ENCODE peak calls at places on chromosomes 11 and 22, in six cellular contexts. W, R, P, N, H and I are unnamed samples.

GRCh38 chr22:24423519-24424000 is 3.8 kb upstream of the ADORA2A start:
- DNase-seq in W (peak; percentile 30), R (peak; percentile 66), P (peak; percentile 9), N (peak; percentile 85), H (peak; percentile 95), I (peak; percentile 82)

GRCh38 chr11:61959026-61959608 is 8.3 kb downstream of the FTH1 start:
- DNase-seq in W (no peak), R (no peak), P (no peak), N (no peak), H (no peak), I (no peak)

GRCh38 chr11:47991266-47991830 is 11.0 kb downstream of the PTPRJ start:
- DNase-seq in W (no peak), R (peak; percentile 28), P (peak; percentile 57), N (no peak), H (no peak), I (no peak)

GRCh38 chr11:66676931-66677598 is 622 bp downstream of the RBM4B start:
- DNase-seq in W (no peak), R (no peak), P (no peak), N (no peak), H (no peak), I (no peak)

GRCh38 chr11:69173925-69174591 is 18.3 kb downstream of the SMIM38 start:
- DNase-seq in W (peak; percentile 47), R (no peak), P (no peak), N (no peak), H (no peak), I (no peak)

GRCh38 chr22:44639891-44640617 is 62.0 kb upstream of the PRR5 start:
- DNase-seq in W (no peak), R (peak; percentile 47), P (no peak), N (no peak), H (no peak), I (no peak)

GRCh38 chr22:50613291-50613981 is 12.8 kb downstream of the MAPK8IP2 start:
- DNase-seq in W (no peak), R (no peak), P (no peak), N (no peak), H (no peak), I (no peak)

GRCh38 chr11:129951201-129951882 is 51.3 kb downstream of the PRDM10 start:
- DNase-seq in W (no peak), R (no peak), P (peak; percentile 9), N (no peak), H (no peak), I (no peak)

GRCh38 chr22:46963672-46964545 is 201.5 kb downstream of the TBC1D22A start:
- DNase-seq in W (no peak), R (no peak), P (peak; percentile 68), N (no peak), H (peak; percentile 40), I (no peak)

GRCh38 chr11:133821776-133822175 is 23.5 kb downstream of the SPATA19 start:
- DNase-seq in W (peak; percentile 36), R (no peak), P (peak; percentile 7), N (peak; percentile 38), H (no peak), I (peak; percentile 75)

GRCh38 chr22:47624277-47625012 is 862.0 kb downstream of the TBC1D22A start:
- DNase-seq in W (no peak), R (no peak), P (no peak), N (no peak), H (no peak), I (no peak)

GRCh38 chr11:80779907-80780615 is 1339.2 kb upstream of the TENM4 start:
- DNase-seq in W (no peak), R (no peak), P (no peak), N (no peak), H (no peak), I (no peak)

GRCh38 chr11:92311616-92312449 is 87.2 kb downstream of the FAT3 start:
- DNase-seq in W (peak; percentile 59), R (no peak), P (no peak), N (no peak), H (no peak), I (no peak)

GRCh38 chr11:72864692-72865655 is 50.8 kb downstream of the ATG16L2 start:
- DNase-seq in W (peak; percentile 11), R (no peak), P (no peak), N (no peak), H (no peak), I (no peak)